ENCODE peak calls at places on chromosomes 7 and 10, in seven cellular contexts. F is HCT116, S is HepG2, A is Panc1, H is SK-N-SH, P is A549, E is GM23338. N is an unnamed sample.

GRCh38 chr10:130453721-130454542 is 317.7 kb downstream of the GLRX3 start:
- DNase-seq in P (no peak), H (no peak), S (no peak), E (no peak), A (no peak), F (no peak), N (no peak)

GRCh38 chr7:5636446-5636835 is 145.0 kb downstream of the RNF216 start:
- DNase-seq in H (no peak), F (no peak), E (peak), A (no peak), S (peak), P (no peak), N (no peak)

GRCh38 chr10:93541402-93542357 is 24.8 kb upstream of the FFAR4 start:
- DNase-seq in E (peak), S (peak), F (peak), A (no peak), H (peak), P (no peak), N (no peak)

GRCh38 chr7:151509670-151510333 is 9.9 kb downstream of the RHEB start:
- DNase-seq in S (no peak), H (no peak), E (no peak), F (no peak), A (no peak), P (no peak), N (no peak)

GRCh38 chr10:101283762-101284161 is 54.5 kb upstream of the LBX1 start:
- DNase-seq in E (no peak), S (no peak), F (no peak), H (no peak), P (no peak), A (no peak), N (no peak)

GRCh38 chr7:3138206-3138605 is 94.5 kb upstream of the CARD11 start:
- DNase-seq in S (no peak), P (no peak), E (no peak), H (no peak), F (no peak), A (no peak), N (no peak)

GRCh38 chr7:83751217-83751616 is 102.3 kb upstream of the SEMA3E start:
- DNase-seq in P (no peak), F (no peak), A (no peak), H (no peak), S (no peak), E (no peak), N (no peak)

GRCh38 chr10:11150255-11150731 is 132.6 kb downstream of the CELF2 start:
- DNase-seq in S (no peak), F (no peak), H (no peak), P (no peak), E (no peak), A (no peak), N (no peak)

GRCh38 chr7:32253245-32253644 is 183.0 kb upstream of the PDE1C start:
- DNase-seq in S (no peak), P (no peak), A (no peak), E (no peak), H (no peak), F (no peak), N (no peak)

GRCh38 chr7:2668401-2668800 is 19.6 kb upstream of the AMZ1 start:
- DNase-seq in P (peak), S (no peak), A (no peak), H (no peak), E (no peak), F (no peak), N (no peak)

GRCh38 chr7:36658603-36659516 is 65.4 kb downstream of the AOAH start:
- DNase-seq in S (peak), H (no peak), E (peak), A (peak), F (no peak), P (peak), N (no peak)

GRCh38 chr10:88897019-88897853 is 17.2 kb downstream of the STAMBPL1 start:
- DNase-seq in A (no peak), P (no peak), S (peak), H (no peak), E (no peak), F (peak), N (no peak)

GRCh38 chr10:109393425-109393824 is 529.9 kb downstream of the XPNPEP1 start:
- DNase-seq in H (no peak), E (peak), S (no peak), A (no peak), P (no peak), F (no peak), N (no peak)

GRCh38 chr10:71426058-71426605 is 29.4 kb downstream of the CDH23 start:
- DNase-seq in S (no peak), A (no peak), P (no peak), F (no peak), H (peak), E (no peak), N (no peak)

GRCh38 chr10:23694446-23694920 is 255.6 kb downstream of the OTUD1 start:
- DNase-seq in A (no peak), E (peak), P (no peak), H (peak), S (no peak), F (no peak), N (no peak)

GRCh38 chr10:17214991-17215781 is 12.9 kb upstream of the VIM start:
- DNase-seq in E (no peak), H (no peak), F (peak), S (no peak), P (no peak), A (no peak), N (peak)

GRCh38 chr10:75293456-75293840 is 57.7 kb upstream of the COMTD1 start:
- DNase-seq in A (no peak), P (no peak), S (no peak), H (no peak), E (no peak), F (no peak), N (no peak)

GRCh38 chr10:59281861-59282260 is 80.5 kb downstream of the FAM13C start:
- DNase-seq in P (no peak), S (no peak), A (no peak), E (no peak), H (no peak), F (no peak), N (no peak)

GRCh38 chr7:155589001-155589980 is 42.9 kb upstream of the CNPY1 start:
- DNase-seq in S (no peak), P (no peak), H (no peak), A (no peak), E (no peak), F (no peak), N (no peak)

GRCh38 chr10:113576853-113577252 is 24.0 kb downstream of the HABP2 start:
- DNase-seq in E (peak), S (no peak), P (no peak), A (no peak), H (no peak), F (no peak), N (no peak)

GRCh38 chr10:73597346-73597745 is 6.2 kb upstream of the USP54 start:
- DNase-seq in A (no peak), S (no peak), H (no peak), E (no peak), F (no peak), P (no peak), N (no peak)

GRCh38 chr7:147170341-147171012 is 1053.9 kb downstream of the CNTNAP2 start:
- DNase-seq in P (no peak), A (no peak), H (no peak), E (no peak), F (no peak), S (no peak), N (no peak)

GRCh38 chr10:79298403-79299244 is 48.6 kb upstream of the PPIF start:
- DNase-seq in F (peak), P (peak), E (no peak), S (peak), H (no peak), A (no peak), N (no peak)

GRCh38 chr10:33099748-33100147 is 141.7 kb upstream of the ITGB1 start:
- DNase-seq in S (no peak), A (no peak), P (no peak), H (no peak), E (no peak), F (no peak), N (no peak)

GRCh38 chr7:157471259-157472125 is 134.7 kb downstream of the DNAJB6 start:
- DNase-seq in S (no peak), H (no peak), E (no peak), P (no peak), F (no peak), A (no peak), N (no peak)

GRCh38 chr10:122044713-122045112 is 55.8 kb downstream of the TACC2 start:
- DNase-seq in F (no peak), E (peak), A (no peak), H (no peak), S (no peak), P (no peak), N (no peak)

GRCh38 chr7:140446467-140446866 is 32.8 kb downstream of the MKRN1 start:
- DNase-seq in A (no peak), P (no peak), E (no peak), H (no peak), F (no peak), S (no peak), N (no peak)
- TF ChIP-seq REST in A (no peak), P (no peak), E (no peak), H (no peak), F (no peak), S (no peak), N (no peak)

GRCh38 chr10:46268076-46268881 is 18.5 kb upstream of the ANTXRL start:
- DNase-seq in E (no peak), A (no peak), P (no peak), H (no peak), F (no peak), S (no peak), N (no peak)
- TF ChIP-seq REST in E (no peak), A (no peak), P (no peak), H (no peak), F (no peak), S (no peak), N (no peak)

GRCh38 chr7:142519077-142519789 is 230.0 kb upstream of the PRSS1 start:
- DNase-seq in P (no peak), H (peak), E (peak), F (no peak), S (no peak), A (no peak), N (no peak)
- TF ChIP-seq REST in P (no peak), H (no peak), E (no peak), F (no peak), S (no peak), A (no peak), N (no peak)

GRCh38 chr10:64465653-64466052 is 944.5 kb downstream of the REEP3 start:
- DNase-seq in H (no peak), F (no peak), P (no peak), S (no peak), A (no peak), E (no peak), N (no peak)

GRCh38 chr10:64463406-64463805 is 942.2 kb downstream of the REEP3 start:
- DNase-seq in S (no peak), F (no peak), E (no peak), H (no peak), A (no peak), P (no peak), N (no peak)

DNA sequence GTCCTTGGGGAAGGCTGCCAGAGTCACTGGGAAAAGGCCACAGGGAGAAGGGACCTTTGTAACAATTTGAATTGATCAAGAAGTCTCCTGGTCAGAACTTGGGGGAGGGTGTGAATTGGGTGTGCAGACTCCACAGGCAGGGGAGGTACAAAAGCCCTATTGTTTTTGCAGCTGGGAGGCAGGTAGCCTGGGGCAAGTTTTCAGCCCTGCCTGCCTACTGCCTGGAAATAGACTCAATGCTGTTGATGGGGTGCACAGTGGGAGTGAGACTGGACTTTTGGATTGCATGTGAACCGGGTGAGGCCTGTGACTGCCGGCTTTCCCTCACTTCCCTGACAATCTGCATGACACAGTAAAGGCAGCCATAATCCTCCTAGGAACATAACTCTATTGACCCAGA is 947.0 kb downstream of the REEP3 start:
- DNase-seq in E (no peak), P (no peak), F (peak), H (no peak), A (no peak), S (no peak), N (no peak)
- TF ChIP-seq REST in E (no peak), P (no peak), F (no peak), H (no peak), A (no peak), S (no peak), N (no peak)

GRCh38 chr10:132940791-132941465 is 1.4 kb downstream of the CFAP46 start:
- DNase-seq in P (no peak), E (no peak), F (no peak), H (no peak), A (no peak), S (no peak), N (no peak)
- TF ChIP-seq REST in P (no peak), E (no peak), F (no peak), H (no peak), A (no peak), S (no peak), N (no peak)

DNA sequence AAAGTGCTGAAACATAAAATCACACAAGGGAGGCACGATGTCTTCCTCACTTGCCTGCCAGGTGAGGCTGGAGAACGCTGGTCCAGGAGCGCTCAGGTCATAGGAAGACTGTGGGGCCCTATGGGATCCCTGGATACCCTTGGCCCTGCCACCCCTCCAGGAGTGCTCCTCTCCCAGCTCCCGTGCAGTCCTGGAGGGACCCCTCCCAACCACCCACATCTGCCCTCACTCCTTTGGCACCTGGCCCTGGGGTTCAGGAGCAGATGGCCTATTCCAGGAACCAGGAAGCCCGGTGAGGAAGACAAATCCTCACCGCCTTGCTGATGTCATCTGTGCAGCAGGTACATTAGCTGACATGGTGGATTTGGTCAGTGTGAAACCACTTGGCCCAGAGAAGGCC is 3.7 kb upstream of the CXCL12 start:
- DNase-seq in P (no peak), A (no peak), E (no peak), S (no peak), H (no peak), F (no peak), N (no peak)
- TF ChIP-seq REST in P (no peak), A (no peak), E (no peak), S (no peak), H (no peak), F (no peak), N (no peak)